ENCODE peak calls at places on chromosomes 1 and 21, in seven cellular contexts. M is tibial nerve, T is esophagus muscularis mucosa, N is suprapubic skin, Q is K562, W is A549, D is stomach. A is an unnamed sample.

GRCh38 chr1:172845371-172845770 is 186.5 kb downstream of the FASLG start:
- DNase-seq in T (no peak), W (no peak), Q (no peak), M (no peak), N (no peak), D (no peak), A (no peak)

GRCh38 chr1:49252917-49253316 is 476.2 kb upstream of the BEND5 start:
- DNase-seq in N (no peak), D (no peak), Q (no peak), W (no peak), M (no peak), T (no peak), A (no peak)

GRCh38 chr1:88422037-88422436 is 262.0 kb upstream of the PKN2 start:
- DNase-seq in T (no peak), M (no peak), Q (no peak), D (no peak), N (no peak), W (no peak), A (no peak)

GRCh38 chr1:164785841-164786534 is 227.0 kb downstream of the PBX1 start:
- DNase-seq in W (no peak), D (no peak), Q (no peak), T (no peak), M (no peak), N (no peak), A (no peak)

GRCh38 chr1:221563476-221563921 is 178.4 kb downstream of the DUSP10 start:
- DNase-seq in N (no peak), W (no peak), Q (no peak), D (no peak), M (no peak), T (no peak), A (no peak)

GRCh38 chr1:101060992-101061391 is 35.4 kb upstream of the DPH5 start:
- DNase-seq in D (no peak), M (no peak), Q (no peak), W (no peak), N (no peak), T (no peak), A (no peak)

GRCh38 chr21:41687633-41688032 is 79.2 kb downstream of the RIPK4 start:
- DNase-seq in Q (no peak), D (no peak), M (no peak), W (no peak), T (no peak), N (no peak), A (no peak)

GRCh38 chr1:224873645-224874369 is 55.7 kb upstream of the DNAH14 start:
- DNase-seq in N (no peak), T (no peak), D (no peak), Q (no peak), W (peak; percentile 39), M (no peak), A (no peak)

GRCh38 chr1:64663654-64664053 is 81.2 kb upstream of the RAVER2 start:
- DNase-seq in T (no peak), Q (peak; percentile 25), M (no peak), D (no peak), N (no peak), W (peak; percentile 24), A (no peak)

GRCh38 chr1:4937876-4938534 is 283.6 kb downstream of the AJAP1 start:
- DNase-seq in W (no peak), Q (no peak), M (no peak), T (no peak), D (no peak), N (no peak), A (no peak)

GRCh38 chr1:4054957-4055676 is 155.0 kb upstream of the C1orf174 start:
- DNase-seq in T (no peak), D (no peak), M (no peak), N (peak; percentile 71), Q (no peak), W (no peak), A (no peak)

GRCh38 chr1:226734611-226735153 is 4.4 kb downstream of the ITPKB start:
- DNase-seq in W (no peak), T (no peak), Q (no peak), N (no peak), M (no peak), D (no peak), A (no peak)

GRCh38 chr1:242534753-242535152 is 10.3 kb upstream of the PLD5 start:
- DNase-seq in N (no peak), Q (no peak), M (no peak), D (no peak), W (no peak), T (no peak), A (no peak)

GRCh38 chr1:100708476-100709062 is 11.0 kb upstream of the VCAM1 start:
- DNase-seq in T (no peak), M (no peak), W (no peak), D (no peak), N (no peak), Q (no peak), A (no peak)

GRCh38 chr1:165467706-165468105 is 22.8 kb upstream of the RXRG start:
- DNase-seq in M (no peak), Q (no peak), D (no peak), N (no peak), T (no peak), W (no peak), A (no peak)

GRCh38 chr1:87942165-87942564 is 613.5 kb downstream of the LMO4 start:
- DNase-seq in N (no peak), W (no peak), Q (no peak), D (no peak), T (no peak), M (peak; percentile 17), A (no peak)

GRCh38 chr1:88063605-88064004 is 620.5 kb upstream of the PKN2 start:
- DNase-seq in D (no peak), Q (no peak), N (no peak), M (no peak), T (no peak), W (no peak), A (no peak)

GRCh38 chr21:45786660-45787059 is 143.1 kb downstream of the PCBP3 start:
- DNase-seq in N (peak; percentile 23), M (no peak), Q (no peak), T (peak; percentile 87), W (no peak), D (no peak), A (no peak)

GRCh38 chr21:38914531-38915385 is 109.0 kb downstream of the ETS2 start:
- DNase-seq in W (no peak), D (no peak), M (no peak), Q (no peak), N (no peak), T (no peak), A (peak; percentile 55)

GRCh38 chr21:38914071-38914491 is 108.4 kb downstream of the ETS2 start:
- DNase-seq in D (no peak), Q (no peak), M (no peak), T (no peak), N (no peak), W (no peak), A (no peak)

GRCh38 chr21:38912789-38913119 is 107.0 kb downstream of the ETS2 start:
- DNase-seq in D (no peak), M (no peak), T (no peak), W (no peak), Q (no peak), N (no peak), A (no peak)

GRCh38 chr21:38912355-38912619 is 106.6 kb downstream of the ETS2 start:
- DNase-seq in W (no peak), Q (no peak), T (no peak), N (no peak), M (no peak), D (no peak), A (no peak)

DNA sequence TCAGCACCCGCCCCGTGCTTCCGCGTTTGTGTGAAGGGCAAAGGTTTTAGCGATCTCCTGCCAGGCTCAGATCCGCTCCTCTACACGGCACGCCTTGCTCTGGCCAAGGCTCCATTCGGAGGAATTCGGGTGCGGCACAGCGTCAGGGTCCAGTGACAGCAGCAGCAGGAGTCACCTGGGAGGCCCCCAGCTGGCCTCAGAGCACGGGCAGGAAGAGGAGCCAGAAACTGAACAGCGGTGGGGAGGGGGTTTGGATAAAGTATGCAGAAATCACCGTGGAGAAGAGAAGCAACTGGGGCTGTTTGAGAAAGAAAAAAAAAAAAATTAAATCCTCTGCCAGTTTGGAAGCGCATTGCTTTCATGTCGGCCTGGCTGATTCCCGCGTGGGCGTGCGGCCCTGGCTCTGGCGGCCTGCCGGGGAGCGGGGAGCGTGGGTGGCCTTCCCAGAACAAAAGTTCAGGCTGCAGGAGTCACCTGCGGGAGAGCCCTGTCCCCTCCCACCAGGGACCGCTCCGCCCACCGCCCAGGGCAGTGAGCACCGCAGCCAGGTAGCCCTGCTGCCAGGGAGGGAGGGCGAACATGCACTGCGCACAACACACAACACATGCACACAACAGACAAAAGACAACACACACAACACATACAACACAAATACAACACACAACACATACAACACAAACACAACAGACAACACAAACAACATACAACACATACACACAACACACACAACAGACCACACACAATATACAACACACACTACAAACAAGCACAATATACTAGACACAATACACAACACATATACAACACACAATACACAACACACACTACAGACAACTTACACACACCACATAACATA is 107.6 kb downstream of the ETS2 start:
- DNase-seq in M (peak; percentile 63), W (peak; percentile 79), N (peak; percentile 86), D (peak; percentile 93), Q (peak; percentile 67), T (peak; percentile 93), A (peak; percentile 90)
- TF ChIP-seq EP300 in M (peak; percentile 62), W (no peak), N (no peak), D (no peak), Q (no peak), T (no peak), A (no peak)

GRCh38 chr1:155300553-155301329 is 497 bp downstream of the PKLR start:
- DNase-seq in N (no peak), M (no peak), Q (peak; percentile 28), T (no peak), W (no peak), D (no peak), A (no peak)
- H3K27ac ChIP-seq in N (no peak overlapping the region), M (no peak overlapping the region), Q (peak overlapping the region; percentile 78), T (no peak overlapping the region), W (no peak overlapping the region), D (no peak overlapping the region), A (no peak overlapping the region)

DNA sequence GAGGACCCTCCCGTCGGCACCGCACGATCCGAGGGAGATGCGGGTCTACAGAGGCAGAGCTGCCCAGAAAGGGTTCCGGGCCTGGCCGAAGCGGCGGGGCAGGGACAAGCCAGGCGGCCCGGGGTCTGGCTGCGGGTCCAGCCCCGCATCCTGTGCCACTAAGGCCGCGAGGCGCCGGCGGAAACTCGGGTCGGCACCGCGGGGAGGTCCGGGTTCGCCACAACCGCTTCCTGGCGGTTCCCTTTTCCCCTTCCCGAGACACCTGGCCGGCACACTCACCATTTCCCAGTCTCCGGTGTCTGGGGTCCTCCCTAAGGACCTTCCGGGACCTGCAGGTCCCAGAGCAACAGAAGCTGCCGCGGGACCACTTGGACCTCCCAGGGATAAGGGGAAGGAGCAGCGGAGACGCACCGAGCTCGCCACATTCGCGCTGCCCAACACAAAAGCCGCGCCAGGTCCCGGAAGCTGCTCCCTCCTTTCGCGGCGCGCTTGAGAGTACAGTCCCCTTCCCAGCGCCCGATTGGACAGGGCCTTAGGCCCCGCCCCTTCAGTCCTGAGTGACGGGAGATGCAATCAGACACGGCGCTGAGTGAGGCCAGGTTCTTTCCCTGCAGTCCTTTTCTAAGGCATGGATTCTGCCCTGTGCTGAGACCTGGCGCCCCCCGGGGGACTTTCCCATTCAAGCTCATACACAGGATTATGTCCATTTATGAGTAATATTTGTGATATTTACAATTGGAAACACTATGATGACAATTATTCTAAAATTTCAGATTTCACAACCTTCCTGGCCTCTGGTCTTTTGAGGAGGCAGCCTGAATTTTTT is at the start of gene ZNF670:
- DNase-seq in Q (peak; percentile 98), T (peak; percentile 98), N (peak; percentile 97), D (peak; percentile 96), W (peak; percentile 95), M (peak; percentile 94), A (peak; percentile 93)
- TF ChIP-seq EP300 in Q (no peak), T (no peak), N (no peak), D (no peak), W (no peak), M (peak; percentile 88), A (no peak)

GRCh38 chr1:94981574-94981973 is 54.7 kb upstream of the CNN3 start:
- DNase-seq in D (no peak), N (no peak), Q (no peak), M (no peak), T (no peak), W (no peak), A (no peak)
- H3K27ac ChIP-seq in D (peak overlapping the region; percentile 31), N (no peak overlapping the region), Q (no peak overlapping the region), M (no peak overlapping the region), T (peak overlapping the region; percentile 39), W (no peak overlapping the region), A (no peak overlapping the region)

A was measured in ovary.